ENCODE peak calls at places on chromosome 13, in ten cellular contexts. W is astrocyte of the spinal cord; X is RWPE1; M is dorsolateral prefrontal cortex; Q is GM23338; E is stimulated activated CD4-positive, alpha-beta T cell treated with anti-CD3 and anti-CD28 coated beads, Interleukin-4, amount 100 ng/mL, for 1 hour; V is NB4; P is RPMI8226; F is activated CD8-positive, alpha-beta T cell treated with anti-CD3 and anti-CD28 coated beads, Interleukin-2, amount 10 ng/mL, durations not matched to agents 7 days and 5 days; B is NCI-H2029 treated with DMSO at 0.1 percent for 48 hours. J is an unnamed sample.
A peak's percentile ranks its signal among the peaks of the same experiment; 100 is the strongest.

GRCh38 chr13:45728759-45729158 is 26.6 kb downstream of the CBY2 start:
- DNase-seq in W (no peak), X (peak; percentile 23), M (no peak), Q (peak; percentile 89), E (no peak), V (peak; percentile 51), P (peak; percentile 61), F (peak; percentile 20), B (no peak), J (no peak)

GRCh38 chr13:93466502-93467036 is 240.0 kb downstream of the GPC6 start:
- DNase-seq in W (no peak), X (no peak), M (no peak), Q (no peak), E (no peak), V (no peak), P (no peak), F (no peak), B (no peak), J (no peak)

GRCh38 chr13:41546372-41547252 is 89.3 kb downstream of the RGCC start:
- DNase-seq in W (peak; percentile 88), X (peak; percentile 55), M (no peak), Q (no peak), E (no peak), V (peak; percentile 50), P (no peak), F (no peak), B (no peak), J (peak; percentile 79)

GRCh38 chr13:72194531-72194930 is 327.5 kb upstream of the DACH1 start:
- DNase-seq in W (no peak), X (no peak), M (no peak), Q (no peak), E (no peak), V (no peak), P (no peak), F (no peak), B (no peak), J (no peak)

GRCh38 chr13:77925616-77926015 is 7.0 kb upstream of the EDNRB start:
- DNase-seq in W (no peak), X (no peak), M (no peak), Q (no peak), E (no peak), V (no peak), P (no peak), F (no peak), B (no peak), J (no peak)

GRCh38 chr13:80802946-80803345 is 462.0 kb upstream of the SPRY2 start:
- DNase-seq in W (no peak), X (no peak), M (no peak), Q (peak; percentile 11), E (no peak), V (no peak), P (no peak), F (no peak), B (no peak), J (no peak)

GRCh38 chr13:112713517-112714253 is 23.8 kb downstream of the ATP11A start:
- DNase-seq in W (no peak), X (no peak), M (no peak), Q (no peak), E (no peak), V (no peak), P (no peak), F (no peak), B (no peak), J (no peak)

GRCh38 chr13:40190656-40191100 is 475.8 kb downstream of the FOXO1 start:
- DNase-seq in W (peak; percentile 80), X (peak; percentile 84), M (no peak), Q (no peak), E (peak; percentile 57), V (peak; percentile 19), P (no peak), F (peak; percentile 87), B (no peak), J (peak; percentile 82)

GRCh38 chr13:30033681-30034447 is 183.4 kb upstream of the UBL3 start:
- DNase-seq in W (peak; percentile 92), X (peak; percentile 62), M (no peak), Q (no peak), E (no peak), V (peak; percentile 58), P (no peak), F (no peak), B (no peak), J (peak; percentile 93)

GRCh38 chr13:44783987-44784734 is 205.1 kb downstream of the NUFIP1 start:
- DNase-seq in W (no peak), X (no peak), M (no peak), Q (no peak), E (no peak), V (no peak), P (no peak), F (no peak), B (no peak), J (no peak)

GRCh38 chr13:68173111-68173510 is 943.0 kb upstream of the PCDH9 start:
- DNase-seq in W (peak; percentile 83), X (no peak), M (no peak), Q (no peak), E (no peak), V (no peak), P (no peak), F (no peak), B (no peak), J (no peak)

GRCh38 chr13:82370306-82370705 is 1512.0 kb downstream of the SLITRK1 start:
- DNase-seq in W (no peak), X (peak; percentile 3), M (no peak), Q (no peak), E (no peak), V (no peak), P (no peak), F (no peak), B (no peak), J (no peak)

GRCh38 chr13:110711778-110712070 is 1.8 kb upstream of the ING1 start:
- DNase-seq in W (peak; percentile 41), X (no peak), M (no peak), Q (no peak), E (no peak), V (peak; percentile 34), P (no peak), F (no peak), B (no peak), J (no peak)

GRCh38 chr13:41742917-41743552 is 217.9 kb downstream of the VWA8 start:
- DNase-seq in W (no peak), X (no peak), M (no peak), Q (no peak), E (no peak), V (no peak), P (no peak), F (no peak), B (no peak), J (no peak)

GRCh38 chr13:77784531-77784930 is 87.0 kb downstream of the SLAIN1 start:
- DNase-seq in W (no peak), X (no peak), M (no peak), Q (peak; percentile 24), E (no peak), V (no peak), P (no peak), F (no peak), B (no peak), J (no peak)

GRCh38 chr13:40819797-40820315 is 30.4 kb downstream of the SLC25A15 start:
- DNase-seq in W (no peak), X (no peak), M (no peak), Q (no peak), E (no peak), V (no peak), P (no peak), F (no peak), B (no peak), J (no peak)

GRCh38 chr13:28429685-28430290 is 65.1 kb downstream of the FLT1 start:
- DNase-seq in W (no peak), X (no peak), M (no peak), Q (peak; percentile 96), E (no peak), V (peak; percentile 23), P (peak; percentile 43), F (no peak), B (no peak), J (no peak)

GRCh38 chr13:28340272-28340793 is 154.6 kb downstream of the FLT1 start:
- DNase-seq in W (no peak), X (no peak), M (no peak), Q (no peak), E (no peak), V (no peak), P (no peak), F (no peak), B (no peak), J (peak; percentile 33)

GRCh38 chr13:65472336-65472735 is 1757.8 kb downstream of the PCDH9 start:
- DNase-seq in W (no peak), X (no peak), M (no peak), Q (no peak), E (no peak), V (no peak), P (no peak), F (no peak), B (no peak), J (no peak)

GRCh38 chr13:34942732-34943674 is 933 bp downstream of the NBEA start:
- DNase-seq in W (no peak), X (no peak), M (peak; percentile 61), Q (peak; percentile 78), E (peak; percentile 2), V (no peak), P (peak; percentile 52), F (peak; percentile 25), B (no peak), J (no peak)

GRCh38 chr13:32448224-32448623 is 20.3 kb upstream of the N4BP2L1 start:
- DNase-seq in W (no peak), X (no peak), M (no peak), Q (no peak), E (no peak), V (no peak), P (no peak), F (no peak), B (no peak), J (no peak)

GRCh38 chr13:45333973-45334922 is 6.7 kb downstream of the TPT1 start:
- DNase-seq in W (peak; percentile 61), X (no peak), M (no peak), Q (peak; percentile 27), E (no peak), V (peak; percentile 88), P (no peak), F (peak; percentile 71), B (no peak), J (no peak)

GRCh38 chr13:96075953-96076543 is 13.9 kb upstream of the HS6ST3 start:
- DNase-seq in W (peak; percentile 27), X (peak; percentile 21), M (no peak), Q (peak; percentile 57), E (no peak), V (peak; percentile 32), P (peak; percentile 12), F (no peak), B (no peak), J (peak; percentile 30)

J was measured in COLO829.